ENCODE peak calls at places on chromosome 3, in nine cellular contexts. R, M, U, T, K, C, S, P and O are unnamed samples.

GRCh38 chr3:78875851-78876250 is 891.9 kb downstream of the ROBO1 start:
- DNase-seq in C (peak; percentile 52), M (no peak), U (no peak), K (no peak), S (peak; percentile 48), T (peak; percentile 66), R (no peak), P (no peak), O (no peak)

GRCh38 chr3:108090066-108090700 is 648 bp downstream of the CD47 start:
- DNase-seq in K (peak; percentile 19), P (peak; percentile 88), T (peak; percentile 38), U (no peak), R (peak; percentile 31), S (no peak), M (peak; percentile 19), C (peak; percentile 33), O (no peak)

GRCh38 chr3:132083159-132083558 is 48.3 kb upstream of the CPNE4 start:
- DNase-seq in R (no peak), M (no peak), S (no peak), C (no peak), K (no peak), T (no peak), P (no peak), U (no peak), O (no peak)

GRCh38 chr3:182979103-182979697 is 1.1 kb downstream of the DCUN1D1 start:
- DNase-seq in P (no peak), R (no peak), M (no peak), T (no peak), U (no peak), K (no peak), C (peak; percentile 18), S (peak; percentile 37), O (no peak)

GRCh38 chr3:23900744-23901143 is 16.0 kb downstream of the NKIRAS1 start:
- DNase-seq in P (no peak), K (no peak), M (no peak), C (peak; percentile 45), T (peak; percentile 61), U (no peak), R (no peak), S (peak; percentile 70), O (no peak)

GRCh38 chr3:97974996-97975395 is 2.8 kb upstream of the RIOX2 start:
- DNase-seq in P (no peak), S (no peak), R (no peak), M (no peak), K (no peak), C (no peak), T (no peak), U (no peak), O (no peak)

GRCh38 chr3:149473314-149473990 is 1.0 kb upstream of the TM4SF4 start:
- DNase-seq in C (peak; percentile 94), S (peak; percentile 87), M (no peak), U (peak; percentile 43), R (no peak), K (no peak), T (peak; percentile 71), P (no peak), O (no peak)

GRCh38 chr3:49805367-49805782 is 2.3 kb downstream of the INKA1 start:
- DNase-seq in P (peak; percentile 96), C (peak; percentile 52), T (peak; percentile 93), S (peak; percentile 94), U (no peak), K (peak; percentile 79), R (peak; percentile 94), M (no peak), O (no peak)

GRCh38 chr3:184005981-184006507 is 11.6 kb downstream of the ABCC5 start:
- DNase-seq in P (peak; percentile 91), R (peak; percentile 84), K (no peak), M (no peak), S (no peak), C (peak; percentile 99), T (peak; percentile 34), U (no peak), O (no peak)

GRCh38 chr3:50583897-50584296 is 14.6 kb downstream of the HEMK1 start:
- DNase-seq in M (no peak), R (peak; percentile 94), S (peak; percentile 67), T (peak; percentile 64), K (peak; percentile 63), U (no peak), P (peak; percentile 96), C (no peak), O (no peak)

GRCh38 chr3:72659609-72660008 is 188.6 kb downstream of the SHQ1 start:
- DNase-seq in C (no peak), P (no peak), U (no peak), T (no peak), K (no peak), S (no peak), R (no peak), M (no peak), O (no peak)

GRCh38 chr3:110583373-110583935 is 488.2 kb upstream of the NECTIN3 start:
- DNase-seq in S (peak; percentile 60), C (peak; percentile 21), R (no peak), P (no peak), M (no peak), T (peak; percentile 34), K (no peak), U (no peak), O (no peak)

GRCh38 chr3:8416965-8417364 is 84.7 kb upstream of the LMCD1 start:
- DNase-seq in K (no peak), T (peak; percentile 34), U (no peak), S (peak; percentile 33), R (no peak), C (peak; percentile 54), M (peak; percentile 9), P (no peak), O (no peak)

GRCh38 chr3:28125342-28125741 is 116.1 kb upstream of the CMC1 start:
- DNase-seq in K (no peak), T (no peak), C (no peak), P (no peak), U (no peak), S (no peak), M (no peak), R (no peak), O (no peak)

GRCh38 chr3:19945405-19946290 is 1.2 kb upstream of the RAB5A start:
- DNase-seq in U (no peak), K (no peak), S (peak; percentile 23), T (peak; percentile 18), P (peak; percentile 85), R (peak; percentile 29), C (no peak), M (no peak), O (no peak)

DNA sequence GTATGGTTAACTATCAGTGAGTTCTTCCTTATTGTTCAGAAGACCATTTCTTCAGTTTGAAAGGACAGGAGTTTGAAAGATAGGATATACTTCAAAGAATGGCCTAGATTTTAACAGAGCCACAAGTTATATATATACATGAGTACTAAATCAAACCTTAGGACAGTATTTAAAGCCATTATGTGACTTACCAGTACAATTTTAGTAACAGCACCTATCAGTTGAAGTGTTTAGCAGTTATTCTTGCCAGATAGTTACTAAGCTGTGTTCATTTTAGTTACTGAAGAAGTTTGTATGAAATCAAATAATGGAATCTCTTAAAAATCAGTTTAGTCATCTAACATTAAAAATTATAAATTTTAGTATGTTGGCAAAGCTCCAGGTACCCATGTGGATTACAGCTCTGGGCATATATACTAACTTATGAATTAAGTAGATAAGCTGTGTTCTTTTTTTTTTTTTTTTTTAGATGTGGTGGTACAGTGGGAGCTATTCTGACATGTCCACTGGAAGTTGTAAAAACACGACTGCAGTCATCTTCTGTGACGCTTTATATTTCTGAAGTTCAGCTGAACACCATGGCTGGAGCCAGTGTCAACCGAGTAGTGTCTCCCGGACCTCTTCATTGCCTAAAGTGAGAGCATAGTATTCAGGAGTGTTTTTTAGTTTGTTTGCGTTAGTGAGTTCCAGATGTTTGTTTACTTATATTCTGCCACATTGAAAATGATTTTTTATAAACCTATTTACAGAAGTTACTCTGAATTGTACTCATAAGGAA is 14.6 kb downstream of the SLC25A36 start:
- DNase-seq in C (no peak), P (no peak), T (no peak), R (no peak), K (no peak), S (no peak), M (no peak), U (no peak), O (no peak)
- TF ChIP-seq CTCF in C (no peak), P (no peak), T (no peak), R (no peak), K (no peak), S (no peak), M (no peak), U (no peak), O (no peak)

GRCh38 chr3:25782938-25783660 is at the start of gene NGLY1:
- DNase-seq in M (peak; percentile 73), U (peak; percentile 55), S (peak; percentile 94), C (peak; percentile 86), T (peak; percentile 67), R (peak; percentile 92), K (peak; percentile 60), P (peak; percentile 96), O (peak; percentile 64)
- TF ChIP-seq CTCF in M (peak; percentile 40), U (no peak), S (no peak), C (no peak), T (no peak), R (no peak), K (peak; percentile 24), P (no peak), O (no peak)

GRCh38 chr3:177889158-177889557 is 647.1 kb upstream of the KCNMB2 start:
- DNase-seq in C (no peak), R (no peak), U (no peak), P (no peak), K (no peak), M (no peak), S (no peak), T (no peak), O (no peak)

GRCh38 chr3:177894021-177894690 is 642.1 kb upstream of the KCNMB2 start:
- DNase-seq in T (no peak), R (no peak), S (peak; percentile 15), P (no peak), U (no peak), C (no peak), M (no peak), K (no peak), O (no peak)

GRCh38 chr3:177898185-177898584 is 638.1 kb upstream of the KCNMB2 start:
- DNase-seq in R (no peak), M (no peak), P (no peak), U (no peak), C (no peak), S (no peak), K (no peak), T (no peak), O (no peak)

GRCh38 chr3:177887475-177887874 is 648.8 kb upstream of the KCNMB2 start:
- DNase-seq in K (no peak), P (no peak), M (no peak), R (no peak), C (no peak), T (no peak), U (no peak), S (no peak), O (no peak)

GRCh38 chr3:177893321-177893720 is 642.9 kb upstream of the KCNMB2 start:
- DNase-seq in C (no peak), M (no peak), K (no peak), S (peak; percentile 35), T (no peak), R (no peak), P (no peak), U (no peak), O (no peak)
- TF ChIP-seq CTCF in C (peak; percentile 23), M (no peak), K (no peak), S (peak; percentile 13), T (peak; percentile 38), R (peak; percentile 18), P (no peak), U (no peak), O (no peak)

DNA sequence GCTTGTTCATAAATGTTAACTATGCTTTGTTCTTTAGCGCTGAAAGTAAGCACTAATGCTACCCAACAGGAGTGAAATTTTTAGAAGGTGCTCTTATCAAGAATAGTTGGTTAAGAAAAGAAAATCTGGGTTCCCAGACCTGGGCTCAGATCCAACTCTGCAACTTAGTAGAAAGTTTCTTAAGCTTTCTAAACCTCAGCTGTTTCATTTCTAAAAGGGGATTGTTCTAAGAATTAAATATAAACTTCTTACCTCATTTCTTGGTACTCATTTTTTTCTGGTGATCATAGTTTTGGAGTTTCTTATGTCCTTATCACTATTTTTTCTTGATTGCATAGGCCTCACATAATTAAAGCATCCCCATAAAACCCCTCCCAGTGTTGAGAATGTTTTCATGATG is 12.1 kb downstream of the ARPP21 start:
- DNase-seq in P (no peak), K (no peak), M (no peak), U (no peak), R (no peak), C (no peak), T (no peak), S (no peak), O (no peak)
- TF ChIP-seq CTCF in P (no peak), K (no peak), M (no peak), U (no peak), R (no peak), C (no peak), T (no peak), S (no peak), O (no peak)